ENCODE peak calls at places on chromosomes 5 and 9, in ten cellular contexts. O is A549, H is NCI-H345, L is iPS-NIHi11, Q is NCI-H1092, F is foreskin fibroblast, T is midbrain, K is iris pigment epithelial cell, V is NCI-H2029 treated with DMSO at 0.1 percent for 48 hours, P is OCI-LY7. G is an unnamed sample.

GRCh38 chr5:84249918-84250635 is 134.6 kb downstream of the EDIL3 start:
- DNase-seq in V (no peak), L (no peak), O (no peak), T (no peak), Q (no peak), P (no peak), F (peak), H (no peak), K (peak), G (no peak)

GRCh38 chr5:172107606-172108005 is 80.4 kb downstream of the STK10 start:
- DNase-seq in Q (no peak), V (no peak), H (no peak), F (peak), T (no peak), K (peak), P (no peak), L (no peak), O (peak), G (no peak)

GRCh38 chr5:99379187-99379586 is 450.4 kb upstream of the CHD1 start:
- DNase-seq in T (no peak), L (peak), H (peak), V (no peak), P (no peak), Q (no peak), F (no peak), K (no peak), O (no peak), G (no peak)

GRCh38 chr9:117887383-117887782 is 183.2 kb downstream of the TLR4 start:
- DNase-seq in Q (no peak), V (no peak), T (no peak), H (no peak), K (peak), O (no peak), L (no peak), F (no peak), P (no peak), G (no peak)

GRCh38 chr5:78779771-78780616 is 131.4 kb upstream of the LHFPL2 start:
- DNase-seq in O (no peak), L (no peak), K (peak), T (no peak), V (no peak), F (peak), H (no peak), P (no peak), Q (no peak), G (no peak)

GRCh38 chr5:131536211-131536826 is 98.7 kb downstream of the RAPGEF6 start:
- DNase-seq in L (no peak), F (no peak), V (peak), H (no peak), O (no peak), P (peak), K (peak), T (peak), Q (no peak), G (no peak)

GRCh38 chr5:55570026-55570425 is 35.3 kb upstream of the PLPP1 start:
- DNase-seq in O (no peak), K (peak), F (peak), T (no peak), Q (no peak), H (no peak), P (no peak), V (no peak), L (no peak), G (no peak)

GRCh38 chr5:112247930-112248329 is 171.1 kb downstream of the EPB41L4A start:
- DNase-seq in K (no peak), H (no peak), L (no peak), V (no peak), Q (no peak), F (no peak), T (no peak), P (no peak), O (no peak), G (no peak)

GRCh38 chr9:116087246-116087645 is 66.3 kb upstream of the PAPPA start:
- DNase-seq in Q (no peak), V (no peak), H (peak), L (no peak), K (peak), P (no peak), O (peak), F (peak), T (peak), G (no peak)